ENCODE peak calls at places on chromosomes 4 and X, in four cellular contexts. Z, N, X and I are unnamed samples.
A peak's percentile ranks its signal among the peaks of the same experiment; 100 is the strongest.

GRCh38 chr4:7435411-7436095 is 823 bp upstream of the PSAPL1 start:
- DNase-seq in Z (no peak), N (peak; percentile 54), X (no peak), I (no peak)

GRCh38 chr4:34182346-34182745 is 2062.0 kb downstream of the ARAP2 start:
- DNase-seq in Z (no peak), N (no peak), X (no peak), I (no peak)

GRCh38 chrX:115147220-115147619 is 42.0 kb upstream of the RBMXL3 start:
- DNase-seq in Z (no peak), N (no peak), X (no peak), I (no peak)

GRCh38 chrX:106300656-106301055 is 132.6 kb downstream of the PWWP3B start:
- DNase-seq in Z (no peak), N (no peak), X (no peak), I (no peak)

GRCh38 chr4:118059397-118059796 is 25.1 kb downstream of the NDST3 start:
- DNase-seq in Z (no peak), N (no peak), X (no peak), I (no peak)

GRCh38 chrX:115531818-115532403 is 29.1 kb upstream of the PLS3 start:
- DNase-seq in Z (no peak), N (no peak), X (no peak), I (no peak)

GRCh38 chr4:3613980-3614730 is 81.9 kb upstream of the LRPAP1 start:
- DNase-seq in Z (no peak), N (peak; percentile 49), X (no peak), I (no peak)

GRCh38 chr4:77449996-77450395 is 155.6 kb upstream of the CXCL13 start:
- DNase-seq in Z (no peak), N (peak; percentile 25), X (no peak), I (no peak)

GRCh38 chr4:147339116-147339515 is 141.8 kb upstream of the EDNRA start:
- DNase-seq in Z (no peak), N (no peak), X (no peak), I (no peak)

GRCh38 chr4:102036619-102037376 is 246.3 kb downstream of the BANK1 start:
- DNase-seq in Z (no peak), N (peak; percentile 2), X (no peak), I (no peak)

GRCh38 chr4:101187837-101188236 is 159.5 kb downstream of the PPP3CA start:
- DNase-seq in Z (no peak), N (no peak), X (no peak), I (no peak)

GRCh38 chr4:127975121-127975770 is 10.0 kb downstream of the ABHD18 start:
- DNase-seq in Z (no peak), N (no peak), X (no peak), I (no peak)

GRCh38 chrX:104750146-104750699 is 184.2 kb downstream of the IL1RAPL2 start:
- DNase-seq in Z (no peak), N (peak; percentile 3), X (no peak), I (no peak)

GRCh38 chr4:82951196-82951595 is 50.7 kb downstream of the THAP9 start:
- DNase-seq in Z (no peak), N (no peak), X (no peak), I (no peak)

GRCh38 chrX:31266172-31267076 is 194.6 kb upstream of the FTHL17 start:
- DNase-seq in Z (peak; percentile 81), N (peak; percentile 72), X (peak; percentile 75), I (no peak)

GRCh38 chr4:1410491-1411325 is 4.5 kb upstream of the NKX1-1 start:
- DNase-seq in Z (peak; percentile 75), N (peak; percentile 94), X (peak; percentile 74), I (peak; percentile 72)

GRCh38 chr4:8189551-8190466 is 9.3 kb upstream of the SH3TC1 start:
- DNase-seq in Z (no peak), N (no peak), X (no peak), I (no peak)

GRCh38 chr4:75016472-75016871 is 83.6 kb downstream of the PARM1 start:
- DNase-seq in Z (no peak), N (no peak), X (no peak), I (no peak)

GRCh38 chrX:40780123-40780522 is 44.8 kb upstream of the MED14 start:
- DNase-seq in Z (no peak), N (no peak), X (no peak), I (no peak)

GRCh38 chr4:112075129-112075753 is 70.0 kb upstream of the FAM241A start:
- DNase-seq in Z (peak; percentile 57), N (peak; percentile 75), X (no peak), I (peak; percentile 47)

GRCh38 chr4:104728380-104729122 is 233.9 kb upstream of the CXXC4 start:
- DNase-seq in Z (no peak), N (no peak), X (no peak), I (no peak)

GRCh38 chr4:17646693-17647092 is 32.3 kb downstream of the MED28 start:
- DNase-seq in Z (no peak), N (no peak), X (no peak), I (no peak)

GRCh38 chr4:163649557-163650091 is 155.1 kb downstream of the TMA16 start:
- DNase-seq in Z (no peak), N (no peak), X (no peak), I (no peak)

GRCh38 chr4:98688416-98689290 is 30.2 kb upstream of the TSPAN5 start:
- DNase-seq in Z (no peak), N (no peak), X (no peak), I (peak; percentile 37)

GRCh38 chr4:127698789-127699200 is 31.4 kb upstream of the SLC25A31 start:
- DNase-seq in Z (peak; percentile 65), N (no peak), X (no peak), I (no peak)

GRCh38 chr4:154024097-154024496 is 235.2 kb upstream of the SFRP2 start:
- DNase-seq in Z (no peak), N (peak; percentile 15), X (no peak), I (peak; percentile 7)

GRCh38 chr4:38939150-38939549 is 71.5 kb downstream of the FAM114A1 start:
- DNase-seq in Z (peak; percentile 68), N (no peak), X (no peak), I (no peak)

GRCh38 chrX:74925210-74926088 is at the start of gene NEXMIF:
- DNase-seq in Z (peak; percentile 52), N (peak; percentile 70), X (no peak), I (peak; percentile 35)

GRCh38 chrX:20267924-20268701 is 1.4 kb upstream of the RPS6KA3 start:
- DNase-seq in Z (peak; percentile 22), N (peak; percentile 21), X (peak; percentile 74), I (peak; percentile 15)

GRCh38 chrX:72120798-72121197 is 10.9 kb downstream of the RTL5 start:
- DNase-seq in Z (no peak), N (no peak), X (no peak), I (no peak)

GRCh38 chr4:156559346-156559745 is 412.3 kb downstream of the PDGFC start:
- DNase-seq in Z (no peak), N (no peak), X (no peak), I (no peak)

GRCh38 chr4:89492476-89493110 is 185.0 kb upstream of the GPRIN3 start:
- DNase-seq in Z (no peak), N (no peak), X (no peak), I (no peak)

GRCh38 chr4:24794916-24795665 is at the start of gene SOD3:
- DNase-seq in Z (no peak), N (peak; percentile 83), X (peak; percentile 89), I (no peak)

GRCh38 chr4:154032914-154033313 is 244.0 kb upstream of the SFRP2 start:
- DNase-seq in Z (no peak), N (no peak), X (no peak), I (no peak)

GRCh38 chrX:86504297-86504696 is 356.0 kb downstream of the DACH2 start:
- DNase-seq in Z (no peak), N (no peak), X (no peak), I (no peak)

GRCh38 chr4:87930629-87931028 is 44.9 kb upstream of the SPP1 start:
- DNase-seq in Z (no peak), N (no peak), X (no peak), I (no peak)

GRCh38 chrX:72712094-72712755 is 1.9 kb downstream of the PHKA1 start:
- DNase-seq in Z (no peak), N (no peak), X (no peak), I (no peak)

DNA sequence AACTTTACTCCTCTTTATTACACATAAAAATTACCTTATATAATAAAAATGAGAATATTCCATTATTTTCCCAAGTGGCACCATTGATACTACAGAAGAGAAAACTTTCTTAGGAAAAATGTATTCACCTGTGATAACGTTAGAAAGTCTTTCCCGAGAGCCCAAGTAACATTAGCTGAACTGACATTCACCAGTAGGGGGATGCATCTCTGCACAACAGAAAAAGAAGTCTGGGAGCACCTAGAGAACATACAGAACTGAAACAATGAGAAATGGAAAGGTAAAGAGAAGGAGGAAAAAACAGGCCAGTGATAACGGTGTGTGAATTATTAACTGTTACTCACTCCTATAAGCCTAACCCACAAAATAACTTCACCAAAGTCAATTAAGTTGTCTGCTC is 423.3 kb downstream of the CENPC start:
- DNase-seq in Z (no peak), N (peak; percentile 48), X (no peak), I (no peak)
- TF ChIP-seq CTCF in Z (no peak), N (peak; percentile 40), X (peak; percentile 24), I (no peak)

GRCh38 chrX:11683057-11683456 is 17.3 kb upstream of the ARHGAP6 start:
- DNase-seq in Z (no peak), N (no peak), X (no peak), I (no peak)

GRCh38 chrX:11672213-11672612 is 6.5 kb upstream of the ARHGAP6 start:
- DNase-seq in Z (no peak), N (no peak), X (no peak), I (no peak)

DNA sequence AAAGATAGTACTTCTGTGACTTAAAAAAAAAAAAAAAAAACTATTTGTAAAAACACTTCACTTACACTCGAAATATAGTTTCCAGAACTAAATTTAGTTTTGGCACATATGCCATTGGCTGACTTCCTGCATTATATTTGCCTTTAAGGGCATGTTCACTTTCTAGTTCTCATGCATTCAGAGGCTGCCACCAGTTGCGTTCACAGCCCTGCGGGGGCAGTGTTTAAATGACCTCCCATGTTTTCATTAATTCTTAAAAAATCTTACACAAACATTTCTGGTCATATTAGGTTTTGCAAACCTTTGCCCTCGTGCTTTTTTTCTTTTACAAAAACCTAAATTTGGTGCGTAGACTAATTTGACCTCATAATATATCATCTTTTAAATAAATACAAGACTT is 12.5 kb upstream of the ARHGAP6 start:
- DNase-seq in Z (no peak), N (peak; percentile 10), X (no peak), I (no peak)
- TF ChIP-seq CTCF in Z (no peak), N (peak; percentile 41), X (no peak), I (peak; percentile 21)

GRCh38 chrX:134908235-134908834 is 82.5 kb upstream of the SMIM10 start:
- DNase-seq in Z (peak; percentile 11), N (no peak), X (no peak), I (peak; percentile 10)
- TF ChIP-seq CTCF in Z (no peak), N (peak; percentile 28), X (no peak), I (no peak)

GRCh38 chrX:46617906-46618305 is 44.3 kb downstream of the CHST7 start:
- DNase-seq in Z (no peak), N (no peak), X (no peak), I (no peak)
- TF ChIP-seq CTCF in Z (no peak), N (no peak), X (no peak), I (no peak)

DNA sequence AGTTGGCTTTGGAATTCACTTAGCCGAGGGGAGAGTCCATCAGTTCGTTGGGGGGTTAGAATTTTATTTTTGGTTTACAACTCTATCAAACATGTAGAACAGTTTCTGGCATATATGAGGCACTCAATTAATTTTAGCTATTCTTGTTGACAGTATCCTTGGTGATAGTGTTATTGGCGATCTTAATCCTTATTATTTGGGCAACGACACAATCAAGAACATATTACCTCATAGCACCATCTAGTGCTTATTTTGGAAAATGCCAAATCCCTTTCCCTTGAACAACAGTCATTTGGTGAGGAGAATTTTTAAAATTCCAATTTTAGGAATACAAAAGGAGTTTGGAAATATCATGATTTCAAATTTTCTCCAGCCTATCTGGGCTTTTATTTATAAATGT is 17.9 kb upstream of the PGRMC1 start:
- DNase-seq in Z (no peak), N (peak; percentile 7), X (no peak), I (no peak)
- TF ChIP-seq CTCF in Z (no peak), N (peak; percentile 38), X (peak; percentile 13), I (peak; percentile 35)